ENCODE peak calls at places on chromosomes 7 and 10, in six cellular contexts. One of them, this sample, is unnamed.

GRCh38 chr7:134056816-134057215 is 70.3 kb upstream of the LRGUK start:
- DNase-seq in IMR-90: no peak
- DNase-seq in sigmoid colon: no peak
- DNase-seq in HCT116: no peak
- DNase-seq in fibroblast of lung: no peak
- DNase-seq in lung: no peak
- DNase-seq in this sample: no peak

GRCh38 chr7:12814797-12815196 is 127.4 kb downstream of the ARL4A start:
- DNase-seq in HCT116: no peak
- DNase-seq in lung: no peak
- DNase-seq in IMR-90: no peak
- DNase-seq in fibroblast of lung: no peak
- DNase-seq in sigmoid colon: no peak
- DNase-seq in this sample: no peak

GRCh38 chr10:66747451-66747850 is 178.4 kb upstream of the LRRTM3 start:
- DNase-seq in sigmoid colon: no peak
- DNase-seq in fibroblast of lung: peak
- DNase-seq in lung: no peak
- DNase-seq in HCT116: peak
- DNase-seq in IMR-90: peak
- DNase-seq in this sample: no peak

GRCh38 chr10:43395571-43396060 is 13.4 kb downstream of the HNRNPF start:
- DNase-seq in IMR-90: peak
- DNase-seq in HCT116: no peak
- DNase-seq in lung: no peak
- DNase-seq in sigmoid colon: peak
- DNase-seq in fibroblast of lung: no peak
- DNase-seq in this sample: peak

GRCh38 chr7:55325371-55325792 is 39.8 kb upstream of the LANCL2 start:
- DNase-seq in IMR-90: peak
- DNase-seq in HCT116: no peak
- DNase-seq in sigmoid colon: no peak
- DNase-seq in lung: peak
- DNase-seq in fibroblast of lung: peak
- DNase-seq in this sample: no peak

GRCh38 chr10:114876169-114876568 is 54.6 kb downstream of the FHIP2A start:
- DNase-seq in fibroblast of lung: no peak
- DNase-seq in HCT116: no peak
- DNase-seq in lung: no peak
- DNase-seq in sigmoid colon: no peak
- DNase-seq in IMR-90: no peak
- DNase-seq in this sample: no peak

GRCh38 chr10:103199498-103199897 is 6.4 kb upstream of the NT5C2 start:
- DNase-seq in IMR-90: no peak
- DNase-seq in sigmoid colon: no peak
- DNase-seq in HCT116: no peak
- DNase-seq in lung: no peak
- DNase-seq in fibroblast of lung: no peak
- DNase-seq in this sample: no peak

GRCh38 chr10:72227826-72228225 is 11.8 kb upstream of the ASCC1 start:
- DNase-seq in IMR-90: no peak
- DNase-seq in fibroblast of lung: no peak
- DNase-seq in lung: no peak
- DNase-seq in HCT116: no peak
- DNase-seq in sigmoid colon: peak
- DNase-seq in this sample: no peak

GRCh38 chr10:58579011-58579655 is 66.5 kb downstream of the BICC1 start:
- DNase-seq in IMR-90: no peak
- DNase-seq in fibroblast of lung: no peak
- DNase-seq in lung: no peak
- DNase-seq in sigmoid colon: no peak
- DNase-seq in HCT116: no peak
- DNase-seq in this sample: no peak

GRCh38 chr7:112161253-112162160 is 44.7 kb downstream of the DOCK4 start:
- DNase-seq in IMR-90: no peak
- DNase-seq in lung: no peak
- DNase-seq in HCT116: no peak
- DNase-seq in fibroblast of lung: no peak
- DNase-seq in sigmoid colon: no peak
- DNase-seq in this sample: no peak

GRCh38 chr10:7391748-7392147 is 19.1 kb downstream of the SFMBT2 start:
- DNase-seq in HCT116: no peak
- DNase-seq in sigmoid colon: no peak
- DNase-seq in fibroblast of lung: no peak
- DNase-seq in IMR-90: no peak
- DNase-seq in lung: no peak
- DNase-seq in this sample: no peak

GRCh38 chr7:27248427-27248806 is 5.8 kb downstream of the EVX1 start:
- DNase-seq in IMR-90: no peak
- DNase-seq in fibroblast of lung: no peak
- DNase-seq in lung: no peak
- DNase-seq in sigmoid colon: no peak
- DNase-seq in HCT116: no peak
- DNase-seq in this sample: no peak

GRCh38 chr10:33341638-33342037 is 7.2 kb upstream of the NRP1 start:
- DNase-seq in sigmoid colon: no peak
- DNase-seq in fibroblast of lung: peak
- DNase-seq in IMR-90: peak
- DNase-seq in lung: no peak
- DNase-seq in HCT116: no peak
- DNase-seq in this sample: no peak

GRCh38 chr10:69845574-69846251 is 44.0 kb downstream of the COL13A1 start:
- DNase-seq in lung: no peak
- DNase-seq in fibroblast of lung: no peak
- DNase-seq in IMR-90: peak
- DNase-seq in sigmoid colon: peak
- DNase-seq in HCT116: no peak
- DNase-seq in this sample: no peak

GRCh38 chr7:97982647-97983046 is 7.3 kb downstream of the OCM2 start:
- DNase-seq in sigmoid colon: no peak
- DNase-seq in HCT116: no peak
- DNase-seq in IMR-90: no peak
- DNase-seq in lung: no peak
- DNase-seq in fibroblast of lung: no peak
- DNase-seq in this sample: no peak

GRCh38 chr7:145105561-145105960 is 269.7 kb upstream of the TPK1 start:
- DNase-seq in HCT116: no peak
- DNase-seq in lung: no peak
- DNase-seq in fibroblast of lung: no peak
- DNase-seq in IMR-90: no peak
- DNase-seq in sigmoid colon: no peak
- DNase-seq in this sample: no peak

GRCh38 chr7:99624487-99624886 is 7.7 kb downstream of the ZSCAN25 start:
- DNase-seq in lung: no peak
- DNase-seq in sigmoid colon: no peak
- DNase-seq in fibroblast of lung: no peak
- DNase-seq in IMR-90: no peak
- DNase-seq in HCT116: no peak
- DNase-seq in this sample: no peak

GRCh38 chr7:80981405-80981804 is 62.6 kb upstream of the SEMA3C start:
- DNase-seq in IMR-90: no peak
- DNase-seq in sigmoid colon: no peak
- DNase-seq in fibroblast of lung: no peak
- DNase-seq in HCT116: no peak
- DNase-seq in lung: no peak
- DNase-seq in this sample: no peak

GRCh38 chr7:22402250-22402649 is 45.3 kb upstream of the RAPGEF5 start:
- DNase-seq in HCT116: no peak
- DNase-seq in fibroblast of lung: no peak
- DNase-seq in lung: no peak
- DNase-seq in IMR-90: no peak
- DNase-seq in sigmoid colon: no peak
- DNase-seq in this sample: peak

GRCh38 chr10:12656518-12657142 is 307.3 kb downstream of the CAMK1D start:
- DNase-seq in fibroblast of lung: peak
- DNase-seq in IMR-90: peak
- DNase-seq in HCT116: peak
- DNase-seq in sigmoid colon: no peak
- DNase-seq in lung: no peak
- DNase-seq in this sample: no peak

GRCh38 chr10:1094112-1095057 is 38.2 kb downstream of the WDR37 start:
- DNase-seq in lung: no peak
- DNase-seq in IMR-90: no peak
- DNase-seq in sigmoid colon: no peak
- DNase-seq in fibroblast of lung: no peak
- DNase-seq in HCT116: no peak
- DNase-seq in this sample: no peak

GRCh38 chr10:71281646-71282322 is 37.3 kb upstream of the SLC29A3 start:
- DNase-seq in lung: no peak
- DNase-seq in fibroblast of lung: no peak
- DNase-seq in HCT116: no peak
- DNase-seq in sigmoid colon: no peak
- DNase-seq in IMR-90: no peak
- DNase-seq in this sample: no peak

GRCh38 chr10:3749597-3750351 is 35.2 kb downstream of the KLF6 start:
- DNase-seq in lung: no peak
- DNase-seq in sigmoid colon: peak
- DNase-seq in fibroblast of lung: peak
- DNase-seq in HCT116: no peak
- DNase-seq in IMR-90: peak
- DNase-seq in this sample: no peak

GRCh38 chr7:24042028-24042427 is 242.0 kb upstream of the NPY start:
- DNase-seq in sigmoid colon: no peak
- DNase-seq in HCT116: no peak
- DNase-seq in IMR-90: no peak
- DNase-seq in fibroblast of lung: no peak
- DNase-seq in lung: no peak
- DNase-seq in this sample: no peak

GRCh38 chr10:3704565-3705360 is 80.2 kb downstream of the KLF6 start:
- DNase-seq in sigmoid colon: no peak
- DNase-seq in lung: no peak
- DNase-seq in fibroblast of lung: no peak
- DNase-seq in HCT116: no peak
- DNase-seq in IMR-90: no peak
- DNase-seq in this sample: no peak

GRCh38 chr7:73717991-73718405 is 1.5 kb downstream of the STX1A start:
- DNase-seq in HCT116: peak
- DNase-seq in IMR-90: peak
- DNase-seq in lung: no peak
- DNase-seq in sigmoid colon: no peak
- DNase-seq in fibroblast of lung: peak
- DNase-seq in this sample: no peak

GRCh38 chr10:131676971-131677421 is 223.8 kb upstream of the PPP2R2D start:
- DNase-seq in IMR-90: no peak
- DNase-seq in lung: no peak
- DNase-seq in sigmoid colon: no peak
- DNase-seq in HCT116: no peak
- DNase-seq in fibroblast of lung: no peak
- DNase-seq in this sample: no peak

GRCh38 chr7:107501593-107501992 is 31.7 kb downstream of the GPR22 start:
- DNase-seq in IMR-90: peak
- DNase-seq in fibroblast of lung: peak
- DNase-seq in sigmoid colon: no peak
- DNase-seq in lung: no peak
- DNase-seq in HCT116: peak
- DNase-seq in this sample: no peak

GRCh38 chr7:80133361-80134104 is 1.1 kb upstream of the GNAI1 start:
- DNase-seq in HCT116: no peak
- DNase-seq in lung: no peak
- DNase-seq in IMR-90: peak
- DNase-seq in sigmoid colon: no peak
- DNase-seq in fibroblast of lung: no peak
- DNase-seq in this sample: no peak

GRCh38 chr7:124590814-124591213 is 174.8 kb downstream of the GPR37 start:
- DNase-seq in HCT116: no peak
- DNase-seq in fibroblast of lung: no peak
- DNase-seq in lung: no peak
- DNase-seq in sigmoid colon: no peak
- DNase-seq in IMR-90: no peak
- DNase-seq in this sample: no peak

GRCh38 chr7:18345641-18346234 is 149.8 kb upstream of the HDAC9 start:
- DNase-seq in fibroblast of lung: peak
- DNase-seq in lung: no peak
- DNase-seq in IMR-90: peak
- DNase-seq in sigmoid colon: no peak
- DNase-seq in HCT116: peak
- DNase-seq in this sample: no peak

GRCh38 chr7:22900784-22901183 is 78.1 kb upstream of the TOMM7 start:
- DNase-seq in IMR-90: no peak
- DNase-seq in lung: peak
- DNase-seq in HCT116: no peak
- DNase-seq in fibroblast of lung: no peak
- DNase-seq in sigmoid colon: no peak
- DNase-seq in this sample: no peak

DNA sequence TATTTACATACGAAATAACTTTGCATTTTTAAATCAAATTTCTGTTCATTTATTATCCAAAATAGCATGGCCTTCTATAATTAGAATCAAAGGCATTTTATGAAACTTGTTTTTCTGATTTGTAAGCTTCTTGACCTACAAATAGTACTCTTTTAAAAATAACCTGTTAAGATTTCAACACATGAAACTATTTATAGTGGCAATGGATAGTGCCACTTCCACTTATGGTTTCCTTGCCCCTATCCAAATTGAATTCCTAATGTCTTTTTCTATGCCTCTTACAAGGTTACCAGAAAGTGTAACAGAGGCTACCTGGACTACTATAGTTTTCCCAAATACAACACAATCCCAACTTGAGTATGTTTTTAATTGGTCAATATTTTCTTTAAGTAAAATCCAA is 263.5 kb downstream of the SEMA3D start:
- DNase-seq in IMR-90: no peak
- DNase-seq in lung: no peak
- DNase-seq in HCT116: no peak
- DNase-seq in fibroblast of lung: no peak
- DNase-seq in sigmoid colon: no peak
- DNase-seq in this sample: no peak
- H3K4me3 ChIP-seq in IMR-90: no peak
- H3K4me3 ChIP-seq in lung: no peak
- H3K4me3 ChIP-seq in HCT116: no peak
- H3K4me3 ChIP-seq in fibroblast of lung: no peak
- H3K4me3 ChIP-seq in sigmoid colon: no peak
- H3K4me3 ChIP-seq in this sample: no peak

GRCh38 chr10:35379226-35380137 is 43.2 kb downstream of the CCNY start:
- DNase-seq in sigmoid colon: no peak
- DNase-seq in lung: no peak
- DNase-seq in HCT116: no peak
- DNase-seq in IMR-90: peak
- DNase-seq in fibroblast of lung: peak
- DNase-seq in this sample: peak
- TF ChIP-seq CTCF in sigmoid colon: no peak
- TF ChIP-seq CTCF in lung: no peak
- TF ChIP-seq CTCF in HCT116: no peak
- TF ChIP-seq CTCF in IMR-90: no peak
- TF ChIP-seq CTCF in fibroblast of lung: no peak
- TF ChIP-seq CTCF in this sample: peak

GRCh38 chr7:5430612-5430947 is 6.9 kb upstream of the TNRC18 start:
- DNase-seq in HCT116: no peak
- DNase-seq in fibroblast of lung: no peak
- DNase-seq in sigmoid colon: no peak
- DNase-seq in lung: no peak
- DNase-seq in IMR-90: no peak
- DNase-seq in this sample: no peak
- H3K4me3 ChIP-seq in HCT116: no peak
- H3K4me3 ChIP-seq in fibroblast of lung: no peak
- H3K4me3 ChIP-seq in sigmoid colon: peak
- H3K4me3 ChIP-seq in lung: no peak
- H3K4me3 ChIP-seq in IMR-90: no peak
- H3K4me3 ChIP-seq in this sample: no peak

GRCh38 chr7:138608292-138608691 is 92.9 kb downstream of the SVOPL start:
- DNase-seq in fibroblast of lung: peak
- DNase-seq in HCT116: no peak
- DNase-seq in lung: no peak
- DNase-seq in sigmoid colon: no peak
- DNase-seq in IMR-90: peak
- DNase-seq in this sample: peak
- TF ChIP-seq CTCF in fibroblast of lung: no peak
- TF ChIP-seq CTCF in HCT116: no peak
- TF ChIP-seq CTCF in lung: no peak
- TF ChIP-seq CTCF in sigmoid colon: no peak
- TF ChIP-seq CTCF in IMR-90: no peak
- TF ChIP-seq CTCF in this sample: no peak